ENCODE peak calls at places on chromosomes 16 and 17, in seven cellular contexts. One of them, this sample, is unnamed.

GRCh38 chr16:57192720-57193486 is 6.8 kb downstream of the RSPRY1 start:
- DNase-seq in HCT116: no peak
- DNase-seq in PC-3: no peak
- DNase-seq in neural progenitor cell: no peak
- DNase-seq in OCI-LY7: no peak
- DNase-seq in MM.1S: peak
- DNase-seq in GM23338: no peak
- DNase-seq in this sample: no peak

GRCh38 chr16:73058221-73058615 is 10.3 kb upstream of the ZFHX3 start:
- DNase-seq in neural progenitor cell: no peak
- DNase-seq in GM23338: peak
- DNase-seq in PC-3: no peak
- DNase-seq in OCI-LY7: peak
- DNase-seq in HCT116: no peak
- DNase-seq in MM.1S: peak
- DNase-seq in this sample: peak

GRCh38 chr16:56345406-56346050 is 79.8 kb downstream of the AMFR start:
- DNase-seq in GM23338: no peak
- DNase-seq in OCI-LY7: no peak
- DNase-seq in HCT116: no peak
- DNase-seq in MM.1S: no peak
- DNase-seq in PC-3: no peak
- DNase-seq in neural progenitor cell: no peak
- DNase-seq in this sample: no peak

GRCh38 chr17:41284546-41284945 is 9.0 kb downstream of the KRTAP9-7 start:
- DNase-seq in GM23338: no peak
- DNase-seq in neural progenitor cell: no peak
- DNase-seq in HCT116: no peak
- DNase-seq in MM.1S: no peak
- DNase-seq in OCI-LY7: no peak
- DNase-seq in PC-3: peak
- DNase-seq in this sample: no peak

GRCh38 chr16:777826-778225 is 10.4 kb downstream of the RPUSD1 start:
- DNase-seq in GM23338: no peak
- DNase-seq in PC-3: peak
- DNase-seq in HCT116: no peak
- DNase-seq in OCI-LY7: no peak
- DNase-seq in MM.1S: no peak
- DNase-seq in neural progenitor cell: no peak
- DNase-seq in this sample: no peak

GRCh38 chr17:67245694-67246397 is 850 bp upstream of the HELZ start:
- DNase-seq in GM23338: peak
- DNase-seq in HCT116: no peak
- DNase-seq in MM.1S: no peak
- DNase-seq in OCI-LY7: peak
- DNase-seq in neural progenitor cell: peak
- DNase-seq in PC-3: peak
- DNase-seq in this sample: peak

GRCh38 chr17:53090770-53091169 is 732.0 kb upstream of the KIF2B start:
- DNase-seq in OCI-LY7: no peak
- DNase-seq in neural progenitor cell: no peak
- DNase-seq in PC-3: no peak
- DNase-seq in HCT116: no peak
- DNase-seq in MM.1S: no peak
- DNase-seq in GM23338: no peak
- DNase-seq in this sample: no peak

GRCh38 chr17:59890720-59891119 is 2.0 kb downstream of the TUBD1 start:
- DNase-seq in MM.1S: no peak
- DNase-seq in neural progenitor cell: no peak
- DNase-seq in OCI-LY7: no peak
- DNase-seq in GM23338: no peak
- DNase-seq in HCT116: no peak
- DNase-seq in PC-3: peak
- DNase-seq in this sample: no peak

GRCh38 chr17:75910699-75911098 is 6.0 kb upstream of the MRPL38 start:
- DNase-seq in HCT116: no peak
- DNase-seq in neural progenitor cell: peak
- DNase-seq in OCI-LY7: no peak
- DNase-seq in GM23338: peak
- DNase-seq in MM.1S: no peak
- DNase-seq in PC-3: no peak
- DNase-seq in this sample: no peak

GRCh38 chr17:5823219-5823618 is 238.9 kb upstream of the NLRP1 start:
- DNase-seq in HCT116: peak
- DNase-seq in MM.1S: no peak
- DNase-seq in neural progenitor cell: no peak
- DNase-seq in PC-3: peak
- DNase-seq in GM23338: no peak
- DNase-seq in OCI-LY7: no peak
- DNase-seq in this sample: no peak

GRCh38 chr17:71777048-71777638 is 343.7 kb upstream of the SOX9 start:
- DNase-seq in neural progenitor cell: no peak
- DNase-seq in HCT116: no peak
- DNase-seq in PC-3: no peak
- DNase-seq in MM.1S: peak
- DNase-seq in GM23338: no peak
- DNase-seq in OCI-LY7: no peak
- DNase-seq in this sample: no peak

GRCh38 chr17:18105595-18105994 is 3.0 kb upstream of the MYO15A start:
- DNase-seq in PC-3: no peak
- DNase-seq in GM23338: no peak
- DNase-seq in OCI-LY7: no peak
- DNase-seq in neural progenitor cell: no peak
- DNase-seq in MM.1S: no peak
- DNase-seq in HCT116: no peak
- DNase-seq in this sample: no peak

GRCh38 chr16:64339052-64339770 is 782.7 kb downstream of the CDH11 start:
- DNase-seq in PC-3: peak
- DNase-seq in HCT116: no peak
- DNase-seq in MM.1S: no peak
- DNase-seq in OCI-LY7: peak
- DNase-seq in GM23338: no peak
- DNase-seq in neural progenitor cell: no peak
- DNase-seq in this sample: no peak

GRCh38 chr17:69743091-69743490 is 328.6 kb downstream of the MAP2K6 start:
- DNase-seq in MM.1S: no peak
- DNase-seq in HCT116: no peak
- DNase-seq in GM23338: no peak
- DNase-seq in neural progenitor cell: no peak
- DNase-seq in OCI-LY7: no peak
- DNase-seq in PC-3: peak
- DNase-seq in this sample: no peak

DNA sequence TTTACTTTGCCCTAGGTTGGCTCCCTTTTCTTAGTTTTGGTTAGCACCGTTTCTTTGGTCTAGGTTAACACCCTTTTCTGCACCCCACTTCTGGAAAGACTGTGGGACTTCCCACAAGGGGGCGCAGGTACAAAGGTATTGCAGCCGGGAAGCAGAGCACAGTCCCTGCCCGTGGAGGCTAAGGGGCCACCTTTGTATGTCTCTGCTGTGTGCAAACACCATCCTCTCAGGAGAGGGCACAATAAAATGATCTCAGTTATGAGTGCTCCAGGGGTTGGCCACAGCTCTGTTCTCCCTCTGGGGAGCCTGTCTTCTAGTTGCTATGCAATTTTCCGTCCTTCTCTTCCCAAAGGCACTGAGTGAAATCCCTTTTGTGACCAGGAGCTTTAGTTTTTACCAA is 28.4 kb upstream of the TMC5 start:
- DNase-seq in neural progenitor cell: peak
- DNase-seq in OCI-LY7: peak
- DNase-seq in PC-3: peak
- DNase-seq in HCT116: no peak
- DNase-seq in MM.1S: peak
- DNase-seq in GM23338: peak
- DNase-seq in this sample: peak
- TF ChIP-seq CTCF in neural progenitor cell: peak
- TF ChIP-seq CTCF in OCI-LY7: peak
- TF ChIP-seq CTCF in PC-3: peak
- TF ChIP-seq CTCF in HCT116: peak
- TF ChIP-seq CTCF in MM.1S: peak
- TF ChIP-seq CTCF in GM23338: peak
- TF ChIP-seq CTCF in this sample: peak

GRCh38 chr17:29036584-29036983 is 6.4 kb upstream of the PIPOX start:
- DNase-seq in OCI-LY7: no peak
- DNase-seq in neural progenitor cell: no peak
- DNase-seq in GM23338: no peak
- DNase-seq in HCT116: no peak
- DNase-seq in PC-3: no peak
- DNase-seq in MM.1S: no peak
- DNase-seq in this sample: no peak
- TF ChIP-seq EZH2phosphoT487 in OCI-LY7: no peak
- TF ChIP-seq EZH2phosphoT487 in neural progenitor cell: no peak
- TF ChIP-seq EZH2phosphoT487 in GM23338: no peak
- TF ChIP-seq EZH2phosphoT487 in HCT116: no peak
- TF ChIP-seq EZH2phosphoT487 in PC-3: no peak
- TF ChIP-seq EZH2phosphoT487 in MM.1S: no peak
- TF ChIP-seq EZH2phosphoT487 in this sample: no peak

DNA sequence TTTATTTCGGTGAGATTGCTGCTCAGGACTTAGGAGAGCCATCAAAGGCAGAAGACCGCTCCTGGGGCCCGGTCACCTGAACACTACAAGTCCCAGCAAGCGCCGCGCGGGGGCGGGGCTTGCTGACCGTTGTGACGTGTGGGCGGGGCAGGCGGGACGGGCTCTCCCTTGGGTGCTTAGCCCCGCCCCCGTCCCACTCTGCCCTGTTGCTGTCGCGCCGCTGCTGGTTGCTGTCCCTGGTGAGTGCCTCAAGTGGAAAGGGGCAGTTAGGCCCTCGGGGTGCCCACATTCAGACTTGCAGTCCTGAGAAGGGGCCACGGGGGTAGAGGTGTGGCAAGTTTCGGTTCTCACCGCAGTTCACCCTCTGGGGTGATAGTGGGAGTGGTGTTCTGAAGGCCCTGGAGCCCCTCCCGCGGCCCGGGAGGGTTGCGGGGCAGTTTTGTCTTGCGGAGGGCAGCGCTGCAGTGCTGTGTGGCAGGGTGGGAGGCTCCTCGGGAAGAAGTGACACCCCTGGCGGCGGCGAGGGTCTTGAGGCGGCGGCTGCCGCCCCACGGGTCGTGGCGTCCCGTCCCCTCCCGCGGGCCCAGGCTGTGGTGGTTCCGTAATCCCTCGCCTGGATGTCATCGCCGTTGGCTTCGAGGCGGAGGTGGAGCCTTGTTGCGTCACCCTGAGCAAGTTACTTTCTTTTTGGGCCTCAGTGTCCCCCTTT is at the start of gene CALCOCO2:
- DNase-seq in MM.1S: peak
- DNase-seq in neural progenitor cell: peak
- DNase-seq in GM23338: peak
- DNase-seq in OCI-LY7: peak
- DNase-seq in HCT116: peak
- DNase-seq in PC-3: peak
- DNase-seq in this sample: peak
- TF ChIP-seq CTCF in MM.1S: peak
- TF ChIP-seq CTCF in neural progenitor cell: peak
- TF ChIP-seq CTCF in GM23338: no peak
- TF ChIP-seq CTCF in OCI-LY7: peak
- TF ChIP-seq CTCF in HCT116: no peak
- TF ChIP-seq CTCF in PC-3: peak
- TF ChIP-seq CTCF in this sample: peak

GRCh38 chr17:80103686-80104085 is 2.3 kb downstream of the GAA start:
- DNase-seq in HCT116: no peak
- DNase-seq in OCI-LY7: no peak
- DNase-seq in MM.1S: no peak
- DNase-seq in PC-3: no peak
- DNase-seq in neural progenitor cell: no peak
- DNase-seq in GM23338: no peak
- DNase-seq in this sample: no peak

GRCh38 chr17:80103061-80103481 is 1.7 kb downstream of the GAA start:
- DNase-seq in MM.1S: no peak
- DNase-seq in HCT116: no peak
- DNase-seq in GM23338: no peak
- DNase-seq in OCI-LY7: no peak
- DNase-seq in PC-3: no peak
- DNase-seq in neural progenitor cell: no peak
- DNase-seq in this sample: no peak

GRCh38 chr17:80101160-80101945 is at the start of gene GAA:
- DNase-seq in HCT116: peak
- DNase-seq in MM.1S: peak
- DNase-seq in PC-3: peak
- DNase-seq in GM23338: peak
- DNase-seq in OCI-LY7: peak
- DNase-seq in neural progenitor cell: peak
- DNase-seq in this sample: peak

GRCh38 chr17:80100035-80100323 is 1.4 kb upstream of the GAA start:
- DNase-seq in neural progenitor cell: no peak
- DNase-seq in MM.1S: no peak
- DNase-seq in GM23338: no peak
- DNase-seq in OCI-LY7: no peak
- DNase-seq in PC-3: no peak
- DNase-seq in HCT116: no peak
- DNase-seq in this sample: no peak

DNA sequence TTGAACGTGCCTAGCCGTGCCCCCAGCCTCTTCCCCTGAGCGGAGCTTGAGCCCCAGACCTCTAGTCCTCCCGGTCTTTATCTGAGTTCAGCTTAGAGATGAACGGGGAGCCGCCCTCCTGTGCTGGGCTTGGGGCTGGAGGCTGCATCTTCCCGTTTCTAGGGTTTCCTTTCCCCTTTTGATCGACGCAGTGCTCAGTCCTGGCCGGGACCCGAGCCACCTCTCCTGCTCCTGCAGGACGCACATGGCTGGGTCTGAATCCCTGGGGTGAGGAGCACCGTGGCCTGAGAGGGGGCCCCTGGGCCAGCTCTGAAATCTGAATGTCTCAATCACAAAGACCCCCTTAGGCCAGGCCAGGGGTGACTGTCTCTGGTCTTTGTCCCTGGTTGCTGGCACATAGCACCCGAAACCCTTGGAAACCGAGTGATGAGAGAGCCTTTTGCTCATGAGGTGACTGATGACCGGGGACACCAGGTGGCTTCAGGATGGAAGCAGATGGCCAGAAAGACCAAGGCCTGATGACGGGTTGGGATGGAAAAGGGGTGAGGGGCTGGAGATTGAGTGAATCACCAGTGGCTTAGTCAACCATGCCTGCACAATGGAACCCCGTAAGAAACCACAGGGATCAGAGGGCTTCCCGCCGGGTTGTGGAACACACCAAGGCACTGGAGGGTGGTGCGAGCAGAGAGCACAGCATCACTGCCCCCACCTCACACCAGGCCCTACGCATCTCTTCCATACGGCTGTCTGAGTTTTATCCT is 745 bp downstream of the GAA start:
- DNase-seq in OCI-LY7: peak
- DNase-seq in PC-3: peak
- DNase-seq in HCT116: no peak
- DNase-seq in neural progenitor cell: peak
- DNase-seq in GM23338: peak
- DNase-seq in MM.1S: no peak
- DNase-seq in this sample: peak
- TF ChIP-seq EZH2phosphoT487 in OCI-LY7: no peak
- TF ChIP-seq EZH2phosphoT487 in PC-3: no peak
- TF ChIP-seq EZH2phosphoT487 in HCT116: no peak
- TF ChIP-seq EZH2phosphoT487 in neural progenitor cell: no peak
- TF ChIP-seq EZH2phosphoT487 in GM23338: no peak
- TF ChIP-seq EZH2phosphoT487 in MM.1S: no peak
- TF ChIP-seq EZH2phosphoT487 in this sample: no peak

This sample was measured in SK-N-SH.